ENCODE peak calls at places on chromosomes 16 and 17, in six cellular contexts. One of them, this sample, is unnamed.

GRCh38 chr17:81090361-81091133 is 55.6 kb downstream of the BAIAP2 start:
- DNase-seq in cardiac fibroblast: peak
- DNase-seq in ovary: no peak
- DNase-seq in mucosa of descending colon: peak
- DNase-seq in PC-3: peak
- DNase-seq in left lung: peak
- DNase-seq in this sample: no peak

GRCh38 chr17:35298639-35299038 is 55.8 kb downstream of the SLFN5 start:
- DNase-seq in cardiac fibroblast: no peak
- DNase-seq in ovary: no peak
- DNase-seq in mucosa of descending colon: no peak
- DNase-seq in PC-3: no peak
- DNase-seq in left lung: no peak
- DNase-seq in this sample: no peak

GRCh38 chr16:79597775-79598174 is 2.8 kb downstream of the MAF start:
- DNase-seq in cardiac fibroblast: no peak
- DNase-seq in ovary: no peak
- DNase-seq in mucosa of descending colon: no peak
- DNase-seq in PC-3: no peak
- DNase-seq in left lung: no peak
- DNase-seq in this sample: no peak

GRCh38 chr16:30585022-30585399 is 486 bp downstream of the ZNF785 start:
- DNase-seq in cardiac fibroblast: peak
- DNase-seq in ovary: no peak
- DNase-seq in mucosa of descending colon: peak
- DNase-seq in PC-3: peak
- DNase-seq in left lung: no peak
- DNase-seq in this sample: no peak

GRCh38 chr16:66928702-66929388 is 3.5 kb upstream of the RRAD start:
- DNase-seq in cardiac fibroblast: peak
- DNase-seq in ovary: no peak
- DNase-seq in mucosa of descending colon: peak
- DNase-seq in PC-3: no peak
- DNase-seq in left lung: no peak
- DNase-seq in this sample: no peak

GRCh38 chr17:72684405-72685020 is 408.0 kb downstream of the SLC39A11 start:
- DNase-seq in cardiac fibroblast: no peak
- DNase-seq in ovary: no peak
- DNase-seq in mucosa of descending colon: no peak
- DNase-seq in PC-3: peak
- DNase-seq in left lung: no peak
- DNase-seq in this sample: no peak

GRCh38 chr17:80352991-80353665 is 61.8 kb upstream of the ENDOV start:
- DNase-seq in cardiac fibroblast: no peak
- DNase-seq in ovary: no peak
- DNase-seq in mucosa of descending colon: no peak
- DNase-seq in PC-3: no peak
- DNase-seq in left lung: no peak
- DNase-seq in this sample: no peak

GRCh38 chr17:40063034-40063765 is 435 bp downstream of the THRA start:
- DNase-seq in cardiac fibroblast: peak
- DNase-seq in ovary: peak
- DNase-seq in mucosa of descending colon: peak
- DNase-seq in PC-3: no peak
- DNase-seq in left lung: peak
- DNase-seq in this sample: no peak

GRCh38 chr16:75380870-75381269 is 52.4 kb downstream of the CFDP1 start:
- DNase-seq in cardiac fibroblast: peak
- DNase-seq in ovary: no peak
- DNase-seq in mucosa of descending colon: no peak
- DNase-seq in PC-3: peak
- DNase-seq in left lung: no peak
- DNase-seq in this sample: no peak

GRCh38 chr17:55717898-55718735 is 4.5 kb downstream of the TMEM100 start:
- DNase-seq in cardiac fibroblast: peak
- DNase-seq in ovary: peak
- DNase-seq in mucosa of descending colon: peak
- DNase-seq in PC-3: peak
- DNase-seq in left lung: peak
- DNase-seq in this sample: no peak

GRCh38 chr17:28145348-28145747 is 102.9 kb downstream of the NLK start:
- DNase-seq in cardiac fibroblast: peak
- DNase-seq in ovary: no peak
- DNase-seq in mucosa of descending colon: no peak
- DNase-seq in PC-3: peak
- DNase-seq in left lung: no peak
- DNase-seq in this sample: no peak

GRCh38 chr16:46976550-46976949 is 3.1 kb upstream of the DNAJA2 start:
- DNase-seq in cardiac fibroblast: no peak
- DNase-seq in ovary: no peak
- DNase-seq in mucosa of descending colon: peak
- DNase-seq in PC-3: peak
- DNase-seq in left lung: no peak
- DNase-seq in this sample: no peak

GRCh38 chr16:17359778-17360177 is 111.0 kb downstream of the XYLT1 start:
- DNase-seq in cardiac fibroblast: peak
- DNase-seq in ovary: no peak
- DNase-seq in mucosa of descending colon: no peak
- DNase-seq in PC-3: no peak
- DNase-seq in left lung: no peak
- DNase-seq in this sample: no peak

GRCh38 chr16:4663756-4664465 is 29.5 kb upstream of the NUDT16L1 start:
- DNase-seq in cardiac fibroblast: no peak
- DNase-seq in ovary: no peak
- DNase-seq in mucosa of descending colon: peak
- DNase-seq in PC-3: no peak
- DNase-seq in left lung: peak
- DNase-seq in this sample: no peak

GRCh38 chr16:53714080-53715050 is 10.4 kb downstream of the FTO start:
- DNase-seq in cardiac fibroblast: peak
- DNase-seq in ovary: no peak
- DNase-seq in mucosa of descending colon: no peak
- DNase-seq in PC-3: no peak
- DNase-seq in left lung: no peak
- DNase-seq in this sample: no peak

GRCh38 chr16:30771726-30772125 is 9.6 kb downstream of the RNF40 start:
- DNase-seq in cardiac fibroblast: no peak
- DNase-seq in ovary: no peak
- DNase-seq in mucosa of descending colon: no peak
- DNase-seq in PC-3: peak
- DNase-seq in left lung: no peak
- DNase-seq in this sample: no peak

GRCh38 chr16:50313596-50314483 is 47.5 kb downstream of the ADCY7 start:
- DNase-seq in cardiac fibroblast: peak
- DNase-seq in ovary: peak
- DNase-seq in mucosa of descending colon: no peak
- DNase-seq in PC-3: no peak
- DNase-seq in left lung: peak
- DNase-seq in this sample: no peak

GRCh38 chr17:78840530-78840779 is 159 bp downstream of the USP36 start:
- DNase-seq in cardiac fibroblast: no peak
- DNase-seq in ovary: no peak
- DNase-seq in mucosa of descending colon: no peak
- DNase-seq in PC-3: no peak
- DNase-seq in left lung: no peak
- DNase-seq in this sample: no peak

GRCh38 chr17:38871247-38871991 is 1.6 kb downstream of the LASP1 start:
- DNase-seq in cardiac fibroblast: peak
- DNase-seq in ovary: peak
- DNase-seq in mucosa of descending colon: peak
- DNase-seq in PC-3: peak
- DNase-seq in left lung: peak
- DNase-seq in this sample: peak

GRCh38 chr16:27725271-27726010 is 175.5 kb downstream of the KATNIP start:
- DNase-seq in cardiac fibroblast: no peak
- DNase-seq in ovary: no peak
- DNase-seq in mucosa of descending colon: no peak
- DNase-seq in PC-3: no peak
- DNase-seq in left lung: no peak
- DNase-seq in this sample: no peak

GRCh38 chr16:54411555-54411954 is 125.0 kb upstream of the IRX3 start:
- DNase-seq in cardiac fibroblast: no peak
- DNase-seq in ovary: no peak
- DNase-seq in mucosa of descending colon: peak
- DNase-seq in PC-3: no peak
- DNase-seq in left lung: no peak
- DNase-seq in this sample: no peak

GRCh38 chr16:4260360-4260759 is 12.5 kb downstream of the TFAP4 start:
- DNase-seq in cardiac fibroblast: no peak
- DNase-seq in ovary: no peak
- DNase-seq in mucosa of descending colon: peak
- DNase-seq in PC-3: no peak
- DNase-seq in left lung: peak
- DNase-seq in this sample: no peak

GRCh38 chr16:75640598-75640997 is 6.9 kb downstream of the KARS1 start:
- DNase-seq in cardiac fibroblast: no peak
- DNase-seq in ovary: no peak
- DNase-seq in mucosa of descending colon: no peak
- DNase-seq in PC-3: no peak
- DNase-seq in left lung: no peak
- DNase-seq in this sample: no peak

GRCh38 chr17:43790311-43790940 is 10.2 kb downstream of the CFAP97D1 start:
- DNase-seq in cardiac fibroblast: no peak
- DNase-seq in ovary: no peak
- DNase-seq in mucosa of descending colon: peak
- DNase-seq in PC-3: peak
- DNase-seq in left lung: no peak
- DNase-seq in this sample: no peak
- TF ChIP-seq CTCF in cardiac fibroblast: peak
- TF ChIP-seq CTCF in ovary: no peak
- TF ChIP-seq CTCF in mucosa of descending colon: no peak
- TF ChIP-seq CTCF in PC-3: peak
- TF ChIP-seq CTCF in left lung: no peak
- TF ChIP-seq CTCF in this sample: no peak

DNA sequence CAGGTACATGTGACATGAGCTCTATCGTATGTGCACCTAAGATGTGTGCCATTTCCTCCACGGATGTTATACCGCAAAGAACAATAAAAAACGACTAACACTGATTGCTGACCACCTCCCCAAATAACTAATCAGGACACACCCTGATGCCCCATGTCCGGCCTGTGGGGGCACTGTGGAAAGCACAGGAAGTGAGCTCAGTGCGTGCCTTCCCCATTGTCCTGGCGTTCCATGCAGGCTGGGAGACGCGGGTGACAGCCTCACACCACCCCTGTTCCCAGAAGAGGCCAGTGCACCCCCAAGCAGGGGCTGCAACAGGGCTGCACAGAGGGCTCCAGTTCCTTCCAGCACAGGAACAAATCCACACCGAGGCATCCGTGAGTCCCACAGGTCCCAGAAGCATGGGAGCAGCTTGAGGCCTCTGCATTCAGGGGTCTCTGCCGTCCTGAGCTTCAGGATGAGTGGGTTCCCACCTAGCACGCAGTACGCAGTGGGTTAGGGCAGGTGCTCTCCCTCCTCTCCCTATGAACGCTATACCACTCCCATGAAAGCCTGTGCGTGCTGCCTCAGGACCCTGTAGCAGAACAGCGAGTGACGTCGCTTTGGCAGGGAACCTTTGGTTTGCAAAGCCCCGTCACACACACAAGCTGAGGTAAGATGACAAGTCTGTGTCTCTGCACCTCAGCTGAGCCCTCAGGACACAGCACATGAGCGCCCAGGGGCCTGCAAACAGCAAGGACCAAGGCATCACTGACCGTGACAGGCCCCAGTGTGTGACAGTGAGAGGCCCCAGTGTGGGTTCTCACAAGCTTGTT is 117.7 kb downstream of the ZNF778 start:
- DNase-seq in cardiac fibroblast: no peak
- DNase-seq in ovary: no peak
- DNase-seq in mucosa of descending colon: no peak
- DNase-seq in PC-3: no peak
- DNase-seq in left lung: peak
- DNase-seq in this sample: no peak
- H3K4me3 ChIP-seq in cardiac fibroblast: no peak
- H3K4me3 ChIP-seq in ovary: no peak
- H3K4me3 ChIP-seq in mucosa of descending colon: no peak
- H3K4me3 ChIP-seq in PC-3: no peak
- H3K4me3 ChIP-seq in left lung: no peak
- H3K4me3 ChIP-seq in this sample: no peak

GRCh38 chr17:48262982-48263586 is 155.5 kb downstream of the SNX11 start:
- DNase-seq in cardiac fibroblast: peak
- DNase-seq in ovary: no peak
- DNase-seq in mucosa of descending colon: no peak
- DNase-seq in PC-3: peak
- DNase-seq in left lung: no peak
- DNase-seq in this sample: no peak

GRCh38 chr17:48254896-48255295 is 147.3 kb downstream of the SNX11 start:
- DNase-seq in cardiac fibroblast: no peak
- DNase-seq in ovary: no peak
- DNase-seq in mucosa of descending colon: no peak
- DNase-seq in PC-3: no peak
- DNase-seq in left lung: no peak
- DNase-seq in this sample: no peak

GRCh38 chr17:48261297-48261880 is 153.8 kb downstream of the SNX11 start:
- DNase-seq in cardiac fibroblast: no peak
- DNase-seq in ovary: no peak
- DNase-seq in mucosa of descending colon: peak
- DNase-seq in PC-3: peak
- DNase-seq in left lung: no peak
- DNase-seq in this sample: no peak

GRCh38 chr17:48258317-48258716 is 150.8 kb downstream of the SNX11 start:
- DNase-seq in cardiac fibroblast: no peak
- DNase-seq in ovary: no peak
- DNase-seq in mucosa of descending colon: no peak
- DNase-seq in PC-3: no peak
- DNase-seq in left lung: no peak
- DNase-seq in this sample: no peak

GRCh38 chr17:48259710-48260291 is 152.2 kb downstream of the SNX11 start:
- DNase-seq in cardiac fibroblast: peak
- DNase-seq in ovary: no peak
- DNase-seq in mucosa of descending colon: peak
- DNase-seq in PC-3: peak
- DNase-seq in left lung: no peak
- DNase-seq in this sample: no peak
- TF ChIP-seq CTCF in cardiac fibroblast: peak
- TF ChIP-seq CTCF in ovary: no peak
- TF ChIP-seq CTCF in mucosa of descending colon: peak
- TF ChIP-seq CTCF in PC-3: peak
- TF ChIP-seq CTCF in left lung: peak
- TF ChIP-seq CTCF in this sample: peak

GRCh38 chr17:57984936-57985674 is 2.9 kb downstream of the VEZF1 start:
- DNase-seq in cardiac fibroblast: no peak
- DNase-seq in ovary: no peak
- DNase-seq in mucosa of descending colon: no peak
- DNase-seq in PC-3: no peak
- DNase-seq in left lung: no peak
- DNase-seq in this sample: no peak
- H3K4me3 ChIP-seq in cardiac fibroblast: no peak
- H3K4me3 ChIP-seq in ovary: no peak
- H3K4me3 ChIP-seq in mucosa of descending colon: no peak
- H3K4me3 ChIP-seq in PC-3: peak
- H3K4me3 ChIP-seq in left lung: no peak
- H3K4me3 ChIP-seq in this sample: peak

GRCh38 chr17:565506-565905 is 149.1 kb downstream of the VPS53 start:
- DNase-seq in cardiac fibroblast: no peak
- DNase-seq in ovary: no peak
- DNase-seq in mucosa of descending colon: no peak
- DNase-seq in PC-3: no peak
- DNase-seq in left lung: no peak
- DNase-seq in this sample: no peak
- TF ChIP-seq CTCF in cardiac fibroblast: peak
- TF ChIP-seq CTCF in ovary: no peak
- TF ChIP-seq CTCF in mucosa of descending colon: no peak
- TF ChIP-seq CTCF in PC-3: peak
- TF ChIP-seq CTCF in left lung: no peak
- TF ChIP-seq CTCF in this sample: no peak